ENCODE peak calls at places on chromosomes 6 and 20, in seven cellular contexts. One of them, this sample, is unnamed.

GRCh38 chr20:53872561-53873248 is 197.7 kb downstream of the BCAS1 start:
- DNase-seq in BJ: no peak
- DNase-seq in A549: no peak
- DNase-seq in GM23338: no peak
- DNase-seq in cardiac fibroblast: peak; percentile 37
- DNase-seq in ascending aorta: no peak
- DNase-seq in upper lobe of right lung: no peak
- DNase-seq in this sample: no peak

GRCh38 chr20:52103911-52104545 is 87.6 kb downstream of the ZFP64 start:
- DNase-seq in upper lobe of right lung: peak; percentile 48
- DNase-seq in A549: no peak
- DNase-seq in BJ: no peak
- DNase-seq in GM23338: peak; percentile 85
- DNase-seq in cardiac fibroblast: peak; percentile 10
- DNase-seq in ascending aorta: no peak
- DNase-seq in this sample: no peak

GRCh38 chr6:72622094-72622540 is 253 bp downstream of the KCNQ5 start:
- DNase-seq in cardiac fibroblast: peak; percentile 49
- DNase-seq in GM23338: peak; percentile 72
- DNase-seq in BJ: no peak
- DNase-seq in ascending aorta: peak; percentile 72
- DNase-seq in A549: peak; percentile 36
- DNase-seq in upper lobe of right lung: peak; percentile 67
- DNase-seq in this sample: peak; percentile 39

GRCh38 chr6:37615564-37616340 is 81.9 kb downstream of the MDGA1 start:
- DNase-seq in cardiac fibroblast: peak; percentile 20
- DNase-seq in upper lobe of right lung: no peak
- DNase-seq in ascending aorta: no peak
- DNase-seq in A549: no peak
- DNase-seq in BJ: no peak
- DNase-seq in GM23338: no peak
- DNase-seq in this sample: no peak

GRCh38 chr6:52993461-52993860 is 1.6 kb downstream of the GSTA4 start:
- DNase-seq in A549: no peak
- DNase-seq in BJ: no peak
- DNase-seq in ascending aorta: no peak
- DNase-seq in upper lobe of right lung: no peak
- DNase-seq in GM23338: no peak
- DNase-seq in cardiac fibroblast: no peak
- DNase-seq in this sample: no peak

GRCh38 chr20:49452011-49452482 is 30.4 kb downstream of the KCNB1 start:
- DNase-seq in cardiac fibroblast: peak; percentile 71
- DNase-seq in A549: no peak
- DNase-seq in GM23338: no peak
- DNase-seq in BJ: no peak
- DNase-seq in upper lobe of right lung: no peak
- DNase-seq in ascending aorta: no peak
- DNase-seq in this sample: no peak

GRCh38 chr6:113529191-113529590 is 328.0 kb upstream of the MARCKS start:
- DNase-seq in GM23338: no peak
- DNase-seq in A549: no peak
- DNase-seq in BJ: no peak
- DNase-seq in ascending aorta: no peak
- DNase-seq in upper lobe of right lung: no peak
- DNase-seq in cardiac fibroblast: peak; percentile 7
- DNase-seq in this sample: peak; percentile 59

GRCh38 chr20:50676888-50677287 is 14.5 kb downstream of the RIPOR3 start:
- DNase-seq in GM23338: no peak
- DNase-seq in upper lobe of right lung: no peak
- DNase-seq in BJ: no peak
- DNase-seq in A549: no peak
- DNase-seq in ascending aorta: no peak
- DNase-seq in cardiac fibroblast: no peak
- DNase-seq in this sample: no peak

GRCh38 chr20:51121901-51122412 is 99.0 kb upstream of the KCNG1 start:
- DNase-seq in GM23338: no peak
- DNase-seq in ascending aorta: no peak
- DNase-seq in cardiac fibroblast: no peak
- DNase-seq in upper lobe of right lung: no peak
- DNase-seq in BJ: no peak
- DNase-seq in A549: peak; percentile 43
- DNase-seq in this sample: peak; percentile 79

GRCh38 chr20:61724376-61724775 is 341.3 kb downstream of the TAF4 start:
- DNase-seq in GM23338: peak; percentile 64
- DNase-seq in A549: peak; percentile 36
- DNase-seq in ascending aorta: no peak
- DNase-seq in upper lobe of right lung: no peak
- DNase-seq in BJ: no peak
- DNase-seq in cardiac fibroblast: no peak
- DNase-seq in this sample: no peak

GRCh38 chr20:44683263-44684046 is 31.7 kb upstream of the CCN5 start:
- DNase-seq in cardiac fibroblast: peak; percentile 53
- DNase-seq in A549: peak; percentile 75
- DNase-seq in ascending aorta: no peak
- DNase-seq in upper lobe of right lung: no peak
- DNase-seq in GM23338: peak; percentile 93
- DNase-seq in BJ: no peak
- DNase-seq in this sample: peak; percentile 66

GRCh38 chr6:124487778-124488431 is 474.3 kb upstream of the RNF217 start:
- DNase-seq in upper lobe of right lung: no peak
- DNase-seq in GM23338: no peak
- DNase-seq in A549: no peak
- DNase-seq in ascending aorta: no peak
- DNase-seq in cardiac fibroblast: no peak
- DNase-seq in BJ: no peak
- DNase-seq in this sample: peak; percentile 69

GRCh38 chr6:44022296-44022661 is 105.0 kb downstream of the MRPL14 start:
- DNase-seq in cardiac fibroblast: peak; percentile 47
- DNase-seq in upper lobe of right lung: peak; percentile 45
- DNase-seq in ascending aorta: no peak
- DNase-seq in GM23338: no peak
- DNase-seq in A549: no peak
- DNase-seq in BJ: no peak
- DNase-seq in this sample: peak; percentile 52

GRCh38 chr20:57012691-57013090 is 253.8 kb downstream of the BMP7 start:
- DNase-seq in BJ: no peak
- DNase-seq in A549: no peak
- DNase-seq in cardiac fibroblast: no peak
- DNase-seq in upper lobe of right lung: no peak
- DNase-seq in GM23338: no peak
- DNase-seq in ascending aorta: no peak
- DNase-seq in this sample: no peak

GRCh38 chr6:48486876-48487275 is 375.9 kb upstream of the PTCHD4 start:
- DNase-seq in cardiac fibroblast: no peak
- DNase-seq in upper lobe of right lung: no peak
- DNase-seq in A549: no peak
- DNase-seq in GM23338: no peak
- DNase-seq in ascending aorta: no peak
- DNase-seq in BJ: no peak
- DNase-seq in this sample: no peak

GRCh38 chr6:39433630-39434029 is 111.1 kb upstream of the KCNK16 start:
- DNase-seq in GM23338: no peak
- DNase-seq in cardiac fibroblast: no peak
- DNase-seq in upper lobe of right lung: no peak
- DNase-seq in BJ: no peak
- DNase-seq in ascending aorta: no peak
- DNase-seq in A549: no peak
- DNase-seq in this sample: no peak

GRCh38 chr6:39430968-39431523 is 108.5 kb upstream of the KCNK16 start:
- DNase-seq in GM23338: peak; percentile 37
- DNase-seq in ascending aorta: peak; percentile 73
- DNase-seq in cardiac fibroblast: no peak
- DNase-seq in A549: no peak
- DNase-seq in BJ: no peak
- DNase-seq in upper lobe of right lung: peak; percentile 80
- DNase-seq in this sample: peak; percentile 28

GRCh38 chr6:39430446-39430845 is 107.9 kb upstream of the KCNK16 start:
- DNase-seq in ascending aorta: no peak
- DNase-seq in BJ: no peak
- DNase-seq in A549: no peak
- DNase-seq in cardiac fibroblast: no peak
- DNase-seq in upper lobe of right lung: no peak
- DNase-seq in GM23338: no peak
- DNase-seq in this sample: no peak

GRCh38 chr6:39428152-39428551 is 105.7 kb upstream of the KCNK16 start:
- DNase-seq in BJ: no peak
- DNase-seq in upper lobe of right lung: no peak
- DNase-seq in ascending aorta: no peak
- DNase-seq in cardiac fibroblast: no peak
- DNase-seq in A549: no peak
- DNase-seq in GM23338: no peak
- DNase-seq in this sample: peak; percentile 88

DNA sequence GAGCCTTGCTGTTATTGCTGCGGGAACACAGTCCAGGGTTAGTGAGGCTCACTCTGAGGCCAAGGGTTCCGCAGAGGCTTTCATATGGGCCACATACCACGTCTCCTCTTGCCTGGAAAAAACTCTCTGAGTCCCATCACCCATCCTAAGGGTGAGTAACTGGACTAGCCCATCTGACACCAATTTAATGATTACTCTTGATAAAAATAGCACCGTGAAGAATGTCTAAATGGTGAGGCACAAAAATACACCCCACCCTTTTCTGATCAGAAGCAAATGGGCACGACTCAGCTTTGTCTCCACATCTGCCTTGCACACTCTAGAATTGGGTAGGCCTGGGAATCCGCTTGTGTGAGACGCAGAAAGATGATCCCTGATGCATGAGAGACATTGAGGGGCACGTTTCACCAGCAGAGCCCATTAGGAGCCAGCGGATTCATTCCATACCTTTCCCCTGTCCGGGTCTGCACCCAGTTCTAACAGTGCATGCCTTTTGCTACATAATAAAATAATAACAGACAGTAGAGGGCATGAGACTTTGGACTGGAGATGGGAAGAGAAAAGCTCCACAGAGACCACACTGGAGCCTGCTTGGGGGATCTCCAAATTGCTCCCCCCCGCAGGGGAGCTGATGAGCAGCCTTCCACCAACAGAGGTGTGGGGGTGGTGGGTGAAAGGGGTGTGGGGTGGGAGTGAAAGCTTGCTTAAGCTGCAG is 110.0 kb upstream of the KCNK16 start:
- DNase-seq in GM23338: no peak
- DNase-seq in cardiac fibroblast: no peak
- DNase-seq in BJ: peak; percentile 82
- DNase-seq in A549: no peak
- DNase-seq in ascending aorta: no peak
- DNase-seq in upper lobe of right lung: no peak
- DNase-seq in this sample: no peak
- TF ChIP-seq CTCF in GM23338: no peak
- TF ChIP-seq CTCF in cardiac fibroblast: no peak
- TF ChIP-seq CTCF in BJ: peak; percentile 16
- TF ChIP-seq CTCF in A549: no peak
- TF ChIP-seq CTCF in ascending aorta: no peak
- TF ChIP-seq CTCF in upper lobe of right lung: no peak
- TF ChIP-seq CTCF in this sample: no peak

GRCh38 chr6:26477431-26477830 is 19.7 kb downstream of the BTN2A1 start:
- DNase-seq in A549: no peak
- DNase-seq in upper lobe of right lung: no peak
- DNase-seq in GM23338: no peak
- DNase-seq in BJ: no peak
- DNase-seq in ascending aorta: no peak
- DNase-seq in cardiac fibroblast: peak; percentile 26
- DNase-seq in this sample: no peak
- H3K4me3 ChIP-seq in A549: no peak overlapping the region
- H3K4me3 ChIP-seq in upper lobe of right lung: no peak overlapping the region
- H3K4me3 ChIP-seq in GM23338: no peak overlapping the region
- H3K4me3 ChIP-seq in BJ: no peak overlapping the region
- H3K4me3 ChIP-seq in ascending aorta: no peak overlapping the region
- H3K4me3 ChIP-seq in cardiac fibroblast: no peak overlapping the region
- H3K4me3 ChIP-seq in this sample: no peak overlapping the region

DNA sequence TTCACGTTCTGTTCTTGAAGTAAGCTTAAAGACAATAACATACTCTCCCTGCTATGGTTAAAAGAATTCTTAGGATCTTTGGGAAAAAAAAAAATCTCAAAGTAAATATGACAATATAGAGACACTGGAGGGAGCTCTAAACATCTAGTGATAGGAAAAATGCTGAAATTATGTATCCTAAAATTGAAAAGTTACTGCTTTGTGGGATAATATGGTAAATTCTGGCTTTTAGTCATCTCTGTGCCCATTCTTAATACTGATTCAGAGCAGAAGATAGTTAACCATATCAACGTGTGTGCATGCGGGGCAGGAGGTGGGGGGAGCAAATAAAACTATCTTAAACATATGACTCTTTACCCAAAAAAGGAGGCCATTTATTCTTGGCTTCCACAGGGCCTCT is 165.4 kb downstream of the GMPR start:
- DNase-seq in ascending aorta: no peak
- DNase-seq in upper lobe of right lung: no peak
- DNase-seq in cardiac fibroblast: peak; percentile 33
- DNase-seq in GM23338: no peak
- DNase-seq in A549: no peak
- DNase-seq in BJ: no peak
- DNase-seq in this sample: no peak
- TF ChIP-seq CTCF in ascending aorta: no peak
- TF ChIP-seq CTCF in upper lobe of right lung: no peak
- TF ChIP-seq CTCF in cardiac fibroblast: peak; percentile 24
- TF ChIP-seq CTCF in GM23338: no peak
- TF ChIP-seq CTCF in A549: peak; percentile 38
- TF ChIP-seq CTCF in BJ: no peak
- TF ChIP-seq CTCF in this sample: no peak

GRCh38 chr20:24543168-24543567 is 73.7 kb downstream of the SYNDIG1 start:
- DNase-seq in BJ: no peak
- DNase-seq in upper lobe of right lung: no peak
- DNase-seq in cardiac fibroblast: no peak
- DNase-seq in GM23338: no peak
- DNase-seq in ascending aorta: no peak
- DNase-seq in A549: no peak
- DNase-seq in this sample: no peak

GRCh38 chr20:24542721-24543120 is 73.3 kb downstream of the SYNDIG1 start:
- DNase-seq in BJ: no peak
- DNase-seq in GM23338: no peak
- DNase-seq in cardiac fibroblast: no peak
- DNase-seq in A549: no peak
- DNase-seq in ascending aorta: no peak
- DNase-seq in upper lobe of right lung: no peak
- DNase-seq in this sample: no peak

GRCh38 chr20:24545168-24545567 is 75.7 kb downstream of the SYNDIG1 start:
- DNase-seq in BJ: no peak
- DNase-seq in cardiac fibroblast: no peak
- DNase-seq in A549: no peak
- DNase-seq in ascending aorta: no peak
- DNase-seq in upper lobe of right lung: no peak
- DNase-seq in GM23338: no peak
- DNase-seq in this sample: no peak

GRCh38 chr20:24544371-24544770 is 74.9 kb downstream of the SYNDIG1 start:
- DNase-seq in upper lobe of right lung: no peak
- DNase-seq in cardiac fibroblast: no peak
- DNase-seq in A549: no peak
- DNase-seq in ascending aorta: no peak
- DNase-seq in BJ: no peak
- DNase-seq in GM23338: no peak
- DNase-seq in this sample: no peak

DNA sequence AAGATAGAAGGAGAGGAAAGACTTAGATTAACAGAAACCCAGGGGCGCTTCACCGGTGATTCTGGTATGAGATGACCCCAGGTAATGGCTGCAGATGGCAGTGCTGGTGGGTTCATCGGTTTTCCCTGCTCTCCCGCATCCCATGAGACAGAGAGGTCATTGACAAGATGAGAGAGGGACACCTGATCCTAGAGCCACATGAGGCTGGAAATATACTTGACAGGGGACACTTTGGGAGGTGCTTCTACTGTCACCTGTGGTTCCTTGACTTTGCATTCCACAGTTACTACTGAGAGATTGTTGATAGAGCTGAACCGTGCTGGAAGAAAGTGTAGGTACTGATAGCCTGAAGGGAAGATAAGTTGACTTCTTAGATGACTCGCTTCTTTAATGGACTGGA is 74.3 kb downstream of the SYNDIG1 start:
- DNase-seq in GM23338: no peak
- DNase-seq in upper lobe of right lung: no peak
- DNase-seq in A549: no peak
- DNase-seq in cardiac fibroblast: no peak
- DNase-seq in ascending aorta: no peak
- DNase-seq in BJ: no peak
- DNase-seq in this sample: no peak
- H3K4me3 ChIP-seq in GM23338: no peak overlapping the region
- H3K4me3 ChIP-seq in upper lobe of right lung: no peak overlapping the region
- H3K4me3 ChIP-seq in A549: no peak overlapping the region
- H3K4me3 ChIP-seq in cardiac fibroblast: no peak overlapping the region
- H3K4me3 ChIP-seq in ascending aorta: no peak overlapping the region
- H3K4me3 ChIP-seq in BJ: no peak overlapping the region
- H3K4me3 ChIP-seq in this sample: no peak overlapping the region

This sample was measured in epithelial cell of esophagus.